ENCODE peak calls at places on chromosomes 12 and 14, in eight cellular contexts. G is globus pallidus; S is T47D; B is WTC11; Q is HS-5; F is Kasumi-1; X is CD8-positive, alpha-beta T cell; C is activated T-cell treated with anti-CD3 and anti-CD28 coated beads for 1 hour. U is an unnamed sample.

GRCh38 chr14:98704441-98704840 is 567.6 kb downstream of the BCL11B start:
- DNase-seq in G (no peak), S (no peak), B (no peak), Q (no peak), F (no peak), X (peak), C (peak), U (no peak)

GRCh38 chr14:34629657-34630529 is at the start of gene SNX6:
- DNase-seq in G (peak), S (peak), B (peak), Q (no peak), F (peak), X (peak), C (peak), U (no peak)

GRCh38 chr12:92505373-92506340 is 197.1 kb upstream of the PLEKHG7 start:
- DNase-seq in G (peak), S (no peak), B (no peak), Q (no peak), F (peak), X (peak), C (peak), U (no peak)

GRCh38 chr12:22856120-22856699 is 231.2 kb downstream of the ETNK1 start:
- DNase-seq in G (peak), S (peak), B (no peak), Q (peak), F (peak), X (no peak), C (no peak), U (no peak)

GRCh38 chr14:92362781-92363235 is 39.8 kb downstream of the SLC24A4 start:
- DNase-seq in G (peak), S (peak), B (no peak), Q (no peak), F (no peak), X (no peak), C (no peak), U (no peak)

GRCh38 chr12:110689002-110689600 is at the start of gene HVCN1:
- DNase-seq in G (no peak), S (no peak), B (peak), Q (no peak), F (peak), X (peak), C (peak), U (no peak)

GRCh38 chr12:128180166-128180565 is 86.8 kb upstream of the TMEM132C start:
- DNase-seq in G (no peak), S (no peak), B (no peak), Q (no peak), F (no peak), X (no peak), C (no peak), U (no peak)

GRCh38 chr12:7788316-7788689 is 899 bp upstream of the NANOG start:
- DNase-seq in G (no peak), S (no peak), B (no peak), Q (no peak), F (no peak), X (no peak), C (no peak), U (no peak)

GRCh38 chr14:101453225-101453624 is 108.1 kb upstream of the DIO3 start:
- DNase-seq in G (no peak), S (no peak), B (no peak), Q (no peak), F (no peak), X (no peak), C (no peak), U (no peak)

GRCh38 chr12:15527201-15527782 is 205.0 kb downstream of the PTPRO start:
- DNase-seq in G (no peak), S (peak), B (no peak), Q (no peak), F (peak), X (no peak), C (no peak), U (no peak)

GRCh38 chr14:92937229-92937937 is 14.4 kb downstream of the CHGA start:
- DNase-seq in G (no peak), S (no peak), B (no peak), Q (no peak), F (no peak), X (no peak), C (no peak), U (peak)

GRCh38 chr12:111024205-111024794 is 103.9 kb upstream of the MYL2 start:
- DNase-seq in G (no peak), S (peak), B (peak), Q (peak), F (peak), X (peak), C (peak), U (no peak)

GRCh38 chr14:80080601-80081000 is 130.7 kb downstream of the DIO2 start:
- DNase-seq in G (peak), S (no peak), B (no peak), Q (no peak), F (no peak), X (no peak), C (no peak), U (no peak)

GRCh38 chr12:119574255-119574654 is 19.3 kb upstream of the TMEM233 start:
- DNase-seq in G (no peak), S (no peak), B (no peak), Q (no peak), F (no peak), X (no peak), C (no peak), U (no peak)

GRCh38 chr12:96404683-96405082 is 4.4 kb upstream of the CDK17 start:
- DNase-seq in G (no peak), S (no peak), B (no peak), Q (no peak), F (no peak), X (no peak), C (no peak), U (no peak)

GRCh38 chr12:64882687-64883086 is 58.2 kb downstream of the TBC1D30 start:
- DNase-seq in G (no peak), S (no peak), B (no peak), Q (no peak), F (no peak), X (no peak), C (no peak), U (no peak)

GRCh38 chr14:87332001-87332400 is 661.0 kb downstream of the GALC start:
- DNase-seq in G (no peak), S (no peak), B (no peak), Q (no peak), F (no peak), X (no peak), C (no peak), U (peak)

GRCh38 chr12:18145924-18146323 is 55.9 kb upstream of the RERGL start:
- DNase-seq in G (no peak), S (no peak), B (no peak), Q (no peak), F (peak), X (no peak), C (no peak), U (no peak)

GRCh38 chr12:114404451-114405198 is 1.3 kb downstream of the TBX5 start:
- DNase-seq in G (no peak), S (no peak), B (no peak), Q (no peak), F (no peak), X (no peak), C (no peak), U (no peak)

GRCh38 chr12:124694846-124695497 is 127.6 kb upstream of the NCOR2 start:
- DNase-seq in G (no peak), S (no peak), B (no peak), Q (no peak), F (no peak), X (no peak), C (no peak), U (no peak)

GRCh38 chr12:52495385-52495784 is 2.3 kb upstream of the KRT6A start:
- DNase-seq in G (no peak), S (peak), B (peak), Q (no peak), F (no peak), X (no peak), C (no peak), U (no peak)

GRCh38 chr12:130041983-130042812 is 120.1 kb upstream of the FZD10 start:
- DNase-seq in G (peak), S (peak), B (peak), Q (no peak), F (no peak), X (no peak), C (peak), U (no peak)

GRCh38 chr14:55458800-55459577 is 18.6 kb upstream of the TBPL2 start:
- DNase-seq in G (no peak), S (no peak), B (no peak), Q (peak), F (no peak), X (no peak), C (no peak), U (no peak)

GRCh38 chr12:50505945-50506344 is 1.2 kb downstream of the DIP2B start:
- DNase-seq in G (peak), S (no peak), B (no peak), Q (no peak), F (peak), X (no peak), C (no peak), U (no peak)

GRCh38 chr14:105527381-105528196 is 1.2 kb downstream of the TMEM121 start:
- DNase-seq in G (no peak), S (no peak), B (no peak), Q (no peak), F (no peak), X (no peak), C (no peak), U (no peak)

GRCh38 chr14:42353315-42353714 is 746.6 kb downstream of the LRFN5 start:
- DNase-seq in G (no peak), S (no peak), B (no peak), Q (no peak), F (no peak), X (no peak), C (no peak), U (no peak)

GRCh38 chr12:107402041-107403022 is 283.3 kb upstream of the PWP1 start:
- DNase-seq in G (no peak), S (peak), B (peak), Q (no peak), F (peak), X (peak), C (peak), U (no peak)

GRCh38 chr12:131604146-131604844 is 106.6 kb upstream of the SFSWAP start:
- DNase-seq in G (no peak), S (no peak), B (no peak), Q (no peak), F (peak), X (peak), C (peak), U (no peak)

GRCh38 chr12:3329361-3329760 is 161.6 kb upstream of the PRMT8 start:
- DNase-seq in G (no peak), S (no peak), B (no peak), Q (no peak), F (no peak), X (no peak), C (no peak), U (no peak)

GRCh38 chr12:51632598-51632997 is 41.6 kb downstream of the SCN8A start:
- DNase-seq in G (no peak), S (no peak), B (no peak), Q (no peak), F (no peak), X (no peak), C (no peak), U (no peak)

GRCh38 chr12:46260153-46260912 is 8.5 kb downstream of the SLC38A1 start:
- DNase-seq in G (no peak), S (peak), B (no peak), Q (no peak), F (no peak), X (no peak), C (no peak), U (no peak)

GRCh38 chr12:38367506-38367905 is 50.9 kb downstream of the ALG10B start:
- DNase-seq in G (no peak), S (no peak), B (no peak), Q (no peak), F (no peak), X (no peak), C (no peak), U (no peak)

GRCh38 chr14:70032447-70032846 is 153.2 kb downstream of the SMOC1 start:
- DNase-seq in G (no peak), S (peak), B (peak), Q (no peak), F (no peak), X (no peak), C (no peak), U (no peak)

GRCh38 chr14:100416921-100417451 is 93.8 kb downstream of the SLC25A47 start:
- DNase-seq in G (no peak), S (no peak), B (no peak), Q (peak), F (no peak), X (no peak), C (no peak), U (no peak)

GRCh38 chr12:107845980-107846659 is 71.6 kb downstream of the ASCL4 start:
- DNase-seq in G (no peak), S (no peak), B (no peak), Q (no peak), F (no peak), X (no peak), C (no peak), U (no peak)

GRCh38 chr14:49552630-49553029 is 33.5 kb downstream of the RPS29 start:
- DNase-seq in G (no peak), S (no peak), B (no peak), Q (no peak), F (no peak), X (no peak), C (no peak), U (no peak)

GRCh38 chr12:47868041-47868440 is 36.8 kb downstream of the VDR start:
- DNase-seq in G (no peak), S (no peak), B (no peak), Q (no peak), F (no peak), X (no peak), C (no peak), U (no peak)

GRCh38 chr12:11535127-11535526 is 114.3 kb upstream of the ETV6 start:
- DNase-seq in G (no peak), S (no peak), B (no peak), Q (no peak), F (no peak), X (no peak), C (no peak), U (no peak)

GRCh38 chr14:97625512-97625911 is 828.3 kb downstream of the VRK1 start:
- DNase-seq in G (no peak), S (no peak), B (no peak), Q (no peak), F (no peak), X (no peak), C (no peak), U (no peak)